ENCODE peak calls at places on chromosomes 5 and 9, in ten cellular contexts. M, I, T, Y, E, X, O, V, G and C are unnamed samples.

GRCh38 chr9:7489018-7489417 is 310.6 kb downstream of the DMAC1 start:
- DNase-seq in G (no peak), X (peak; percentile 0), I (no peak), V (peak; percentile 6), Y (no peak), T (no peak), O (no peak), M (no peak), E (peak; percentile 54), C (no peak)

GRCh38 chr5:137220523-137220927 is 278.6 kb downstream of the SPOCK1 start:
- DNase-seq in G (peak; percentile 85), O (no peak), X (peak; percentile 86), E (no peak), T (no peak), V (peak; percentile 66), Y (peak; percentile 70), M (peak; percentile 60), I (peak; percentile 95), C (no peak)

GRCh38 chr5:138999674-139000073 is 124.5 kb upstream of the LRRTM2 start:
- DNase-seq in I (no peak), X (no peak), M (no peak), G (no peak), O (no peak), E (no peak), T (no peak), Y (no peak), V (no peak), C (no peak)

GRCh38 chr5:41754857-41755256 is 115.4 kb downstream of the OXCT1 start:
- DNase-seq in M (no peak), X (no peak), T (no peak), O (no peak), I (no peak), G (no peak), E (no peak), Y (no peak), V (no peak), C (no peak)

GRCh38 chr5:110475529-110475928 is 250.9 kb downstream of the TMEM232 start:
- DNase-seq in O (no peak), V (no peak), X (no peak), E (no peak), Y (no peak), G (no peak), I (no peak), T (no peak), M (no peak), C (no peak)

GRCh38 chr5:55578771-55579170 is 44.0 kb upstream of the PLPP1 start:
- DNase-seq in O (no peak), E (no peak), V (no peak), I (peak; percentile 51), X (peak; percentile 78), G (peak; percentile 70), Y (no peak), M (no peak), T (no peak), C (no peak)

GRCh38 chr9:124784503-124784902 is 7.6 kb downstream of the OLFML2A start:
- DNase-seq in V (no peak), G (no peak), T (no peak), M (peak; percentile 76), Y (no peak), O (no peak), E (no peak), I (peak; percentile 86), X (no peak), C (no peak)

GRCh38 chr9:73575071-73575470 is 423.4 kb downstream of the ANXA1 start:
- DNase-seq in I (no peak), M (no peak), E (no peak), Y (no peak), X (no peak), V (no peak), O (no peak), T (no peak), G (no peak), C (no peak)

GRCh38 chr5:5467737-5468136 is 45.3 kb downstream of the ICE1 start:
- DNase-seq in Y (no peak), I (no peak), X (peak; percentile 39), M (no peak), G (peak; percentile 32), E (no peak), V (no peak), T (no peak), O (no peak), C (no peak)

GRCh38 chr9:38068866-38069628 is at the start of gene SHB:
- DNase-seq in X (peak; percentile 43), O (peak; percentile 69), G (no peak), M (peak; percentile 87), Y (peak; percentile 92), T (peak; percentile 56), I (peak; percentile 87), E (peak; percentile 92), V (peak; percentile 87), C (peak; percentile 83)

GRCh38 chr9:127262621-127263020 is 2.0 kb upstream of the GARNL3 start:
- DNase-seq in T (no peak), M (no peak), O (no peak), V (no peak), G (no peak), E (no peak), I (no peak), Y (no peak), X (no peak), C (no peak)

GRCh38 chr5:41408676-41409443 is 101.5 kb downstream of the PLCXD3 start:
- DNase-seq in I (peak; percentile 87), X (peak; percentile 58), Y (no peak), O (no peak), M (no peak), E (no peak), T (no peak), G (peak; percentile 33), V (no peak), C (no peak)

GRCh38 chr5:179485845-179486575 is 64.3 kb upstream of the RUFY1 start:
- DNase-seq in T (no peak), M (no peak), I (peak; percentile 31), G (no peak), E (no peak), X (no peak), Y (no peak), O (no peak), V (no peak), C (no peak)

GRCh38 chr9:86943871-86944240 is 3.5 kb downstream of the GAS1 start:
- DNase-seq in V (no peak), X (no peak), O (no peak), T (no peak), M (no peak), E (no peak), G (no peak), Y (no peak), I (no peak), C (no peak)

GRCh38 chr9:16335788-16336580 is 534.5 kb downstream of the BNC2 start:
- DNase-seq in I (peak; percentile 100), M (no peak), O (peak; percentile 88), G (peak; percentile 100), Y (no peak), T (peak; percentile 62), V (peak; percentile 59), X (peak; percentile 100), E (no peak), C (no peak)
- H3K9me3 ChIP-seq in I (no peaks in the 10 kb centered on the region), M (no peaks in the 10 kb centered on the region), O (no peaks in the 10 kb centered on the region), G (no peaks in the 10 kb centered on the region), Y (no peaks in the 10 kb centered on the region), T (no peaks in the 10 kb centered on the region), V (no peaks in the 10 kb centered on the region), X (no peaks in the 10 kb centered on the region), E (no peaks in the 10 kb centered on the region), C (no peaks in the 10 kb centered on the region)

DNA sequence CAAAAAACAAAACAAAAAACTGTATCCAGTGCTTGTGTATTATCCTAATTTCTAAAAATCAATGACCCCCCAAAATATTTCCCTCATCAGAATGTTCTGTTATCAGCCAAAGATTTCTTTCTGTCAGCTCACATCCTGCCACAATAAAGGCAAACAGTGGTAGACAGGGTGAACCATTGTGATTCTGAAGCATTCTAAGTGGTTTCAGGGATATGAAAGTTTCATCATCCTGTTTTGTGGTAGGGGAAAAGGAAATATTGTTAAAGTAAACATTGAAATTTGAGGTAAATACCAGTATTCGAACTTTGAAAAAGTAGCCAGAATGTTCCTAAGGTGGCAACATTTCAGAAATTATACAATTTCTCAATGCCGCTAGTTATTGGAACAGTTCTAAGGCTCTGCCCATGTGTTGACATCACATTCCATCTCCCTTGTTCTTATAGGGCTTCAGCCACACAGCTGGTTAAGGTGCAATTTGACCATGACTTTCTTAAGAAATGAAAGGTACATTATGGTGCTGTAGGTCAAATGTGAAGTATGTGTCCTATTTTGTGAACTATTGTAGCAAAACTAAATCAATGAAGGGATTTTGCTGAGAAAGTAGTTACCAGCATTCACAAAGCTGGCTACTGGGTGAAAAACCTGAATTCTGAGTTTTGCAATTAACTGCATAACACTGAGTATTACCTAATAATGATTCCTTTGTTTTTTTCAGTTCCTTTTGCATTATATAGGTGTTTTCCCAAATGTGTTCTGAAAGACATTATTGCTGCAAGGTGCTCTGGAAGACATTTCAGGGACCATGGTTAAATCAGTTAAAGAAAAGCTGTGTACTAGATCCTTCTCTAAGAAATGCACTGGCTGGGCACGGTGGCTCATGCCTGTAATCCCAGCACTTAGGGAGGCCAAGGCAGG is 107.6 kb upstream of the RASGRF2 start:
- DNase-seq in I (no peak), V (no peak), X (peak; percentile 14), G (peak; percentile 15), E (no peak), Y (no peak), O (no peak), T (no peak), M (no peak), C (no peak)
- H3K9me3 ChIP-seq in I (no peaks in the 10 kb centered on the region), V (no peaks in the 10 kb centered on the region), X (no peaks in the 10 kb centered on the region), G (no peaks in the 10 kb centered on the region), E (peaks cover 13% of the 10 kb centered on the region), Y (peaks cover 6% of the 10 kb centered on the region), O (peaks cover 4% of the 10 kb centered on the region), T (peaks cover 8% of the 10 kb centered on the region), M (peaks cover 7% of the 10 kb centered on the region), C (no peaks in the 10 kb centered on the region)

DNA sequence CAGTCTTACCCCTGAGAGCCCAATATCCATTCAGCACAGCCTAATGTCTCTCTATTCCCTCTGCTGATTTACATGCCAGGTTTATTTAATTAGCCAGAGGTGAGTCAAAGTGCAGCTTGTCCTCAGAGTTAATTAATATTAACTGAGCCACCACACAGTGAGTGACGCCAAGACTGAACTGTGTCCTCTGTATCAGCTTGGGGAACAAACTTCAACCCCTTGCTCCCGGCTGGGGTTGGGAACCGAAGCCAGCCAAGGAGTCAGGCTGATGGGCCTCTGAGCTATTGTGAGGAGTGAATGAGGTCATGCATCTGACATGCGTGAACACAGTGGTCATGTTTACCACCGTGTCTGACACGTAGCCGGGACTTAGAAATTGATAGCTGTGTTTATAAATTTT is 17.1 kb downstream of the IGIP start:
- DNase-seq in G (no peak), Y (no peak), I (no peak), E (no peak), O (no peak), T (no peak), M (no peak), X (no peak), V (no peak), C (no peak)
- H3K9me3 ChIP-seq in G (no peaks in the 10 kb centered on the region), Y (no peaks in the 10 kb centered on the region), I (no peaks in the 10 kb centered on the region), E (no peaks in the 10 kb centered on the region), O (no peaks in the 10 kb centered on the region), T (no peaks in the 10 kb centered on the region), M (no peaks in the 10 kb centered on the region), X (no peaks in the 10 kb centered on the region), V (no peaks in the 10 kb centered on the region), C (no peaks in the 10 kb centered on the region)

DNA sequence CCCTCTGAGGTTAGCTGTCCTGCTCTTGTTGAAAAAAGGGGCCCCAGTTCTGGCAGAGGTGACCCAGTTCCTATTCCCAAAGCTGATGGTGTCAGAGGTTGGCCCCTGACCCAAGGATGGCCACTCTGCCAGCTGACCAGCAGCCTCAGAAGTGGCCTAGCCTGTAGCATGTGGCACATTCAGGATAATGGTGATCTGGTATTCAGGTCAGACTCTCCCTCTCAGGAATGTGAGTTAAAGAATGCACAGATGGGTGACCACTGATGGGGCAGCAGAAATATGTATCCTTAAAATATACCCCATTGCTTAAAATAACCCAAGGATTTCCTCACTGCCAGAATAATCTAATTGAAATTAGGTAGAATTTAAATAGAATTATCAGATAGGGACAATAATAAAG is 369.2 kb downstream of the SEMA5A start:
- DNase-seq in V (no peak), Y (no peak), O (no peak), X (no peak), E (no peak), M (no peak), I (no peak), G (no peak), T (no peak), C (no peak)
- H3K9me3 ChIP-seq in V (no peaks in the 10 kb centered on the region), Y (no peaks in the 10 kb centered on the region), O (peaks cover 7% of the 10 kb centered on the region), X (no peaks in the 10 kb centered on the region), E (no peaks in the 10 kb centered on the region), M (peaks cover 18% of the 10 kb centered on the region), I (no peaks in the 10 kb centered on the region), G (no peaks in the 10 kb centered on the region), T (no peaks in the 10 kb centered on the region), C (no peaks in the 10 kb centered on the region)